ENCODE peak calls at places on chromosomes 5 and 9, in five cellular contexts. O is GM12878, B is H1, N is WTC11, T is HepG2. Y is an unnamed sample.
A peak's percentile ranks its signal among the peaks of the same experiment; 100 is the strongest.

GRCh38 chr5:59001154-59001553 is 418.3 kb downstream of the RAB3C start:
- DNase-seq in O (no peak), B (no peak), N (no peak), T (no peak), Y (no peak)

GRCh38 chr5:73617510-73618279 is 8.3 kb upstream of the ARHGEF28 start:
- DNase-seq in O (no peak), B (no peak), N (no peak), T (no peak), Y (no peak)

GRCh38 chr5:149224282-149224681 is 47.4 kb upstream of the AFAP1L1 start:
- DNase-seq in O (no peak), B (no peak), N (no peak), T (no peak), Y (no peak)

GRCh38 chr9:105401651-105402050 is 46.2 kb upstream of the FSD1L start:
- DNase-seq in O (no peak), B (no peak), N (no peak), T (no peak), Y (no peak)

GRCh38 chr5:112978836-112979235 is 2.2 kb downstream of the DCP2 start:
- DNase-seq in O (no peak), B (no peak), N (no peak), T (no peak), Y (no peak)

GRCh38 chr5:172533399-172534228 is 79.3 kb upstream of the SH3PXD2B start:
- DNase-seq in O (no peak), B (peak; percentile 32), N (no peak), T (no peak), Y (no peak)

GRCh38 chr9:38017149-38017884 is 51.7 kb downstream of the SHB start:
- DNase-seq in O (no peak), B (peak; percentile 80), N (peak; percentile 85), T (no peak), Y (no peak)

GRCh38 chr5:149299451-149300054 is 27.9 kb downstream of the AFAP1L1 start:
- DNase-seq in O (no peak), B (no peak), N (no peak), T (peak; percentile 59), Y (no peak)

GRCh38 chr5:176779537-176779936 is 30.8 kb upstream of the UNC5A start:
- DNase-seq in O (no peak), B (no peak), N (no peak), T (no peak), Y (no peak)

GRCh38 chr9:82680179-82680935 is 382.6 kb downstream of the RASEF start:
- DNase-seq in O (no peak), B (no peak), N (no peak), T (no peak), Y (no peak)

GRCh38 chr9:71690058-71690691 is 78.1 kb downstream of the CEMIP2 start:
- DNase-seq in O (no peak), B (no peak), N (no peak), T (no peak), Y (no peak)

GRCh38 chr9:98791147-98792095 is 4.9 kb downstream of the ANKS6 start:
- DNase-seq in O (no peak), B (peak; percentile 93), N (peak; percentile 86), T (peak; percentile 50), Y (peak; percentile 83)

GRCh38 chr5:120873083-120873482 is 409.0 kb downstream of the PRR16 start:
- DNase-seq in O (no peak), B (no peak), N (no peak), T (no peak), Y (no peak)

GRCh38 chr5:172600571-172600970 is 40.5 kb upstream of the NEURL1B start:
- DNase-seq in O (no peak), B (no peak), N (no peak), T (no peak), Y (no peak)

GRCh38 chr5:162096448-162096847 is 28.9 kb downstream of the GABRG2 start:
- DNase-seq in O (no peak), B (no peak), N (no peak), T (no peak), Y (no peak)

GRCh38 chr5:170747851-170748250 is 35.7 kb upstream of the GABRP start:
- DNase-seq in O (no peak), B (peak; percentile 77), N (peak; percentile 72), T (peak; percentile 15), Y (peak; percentile 66)

GRCh38 chr9:88996046-88997005 is 5.1 kb downstream of the S1PR3 start:
- DNase-seq in O (no peak), B (no peak), N (no peak), T (no peak), Y (no peak)

GRCh38 chr5:31161772-31162171 is 31.7 kb upstream of the CDH6 start:
- DNase-seq in O (no peak), B (no peak), N (no peak), T (peak; percentile 23), Y (no peak)

GRCh38 chr9:105067895-105068580 is 140.1 kb upstream of the ABCA1 start:
- DNase-seq in O (no peak), B (no peak), N (no peak), T (no peak), Y (no peak)

DNA sequence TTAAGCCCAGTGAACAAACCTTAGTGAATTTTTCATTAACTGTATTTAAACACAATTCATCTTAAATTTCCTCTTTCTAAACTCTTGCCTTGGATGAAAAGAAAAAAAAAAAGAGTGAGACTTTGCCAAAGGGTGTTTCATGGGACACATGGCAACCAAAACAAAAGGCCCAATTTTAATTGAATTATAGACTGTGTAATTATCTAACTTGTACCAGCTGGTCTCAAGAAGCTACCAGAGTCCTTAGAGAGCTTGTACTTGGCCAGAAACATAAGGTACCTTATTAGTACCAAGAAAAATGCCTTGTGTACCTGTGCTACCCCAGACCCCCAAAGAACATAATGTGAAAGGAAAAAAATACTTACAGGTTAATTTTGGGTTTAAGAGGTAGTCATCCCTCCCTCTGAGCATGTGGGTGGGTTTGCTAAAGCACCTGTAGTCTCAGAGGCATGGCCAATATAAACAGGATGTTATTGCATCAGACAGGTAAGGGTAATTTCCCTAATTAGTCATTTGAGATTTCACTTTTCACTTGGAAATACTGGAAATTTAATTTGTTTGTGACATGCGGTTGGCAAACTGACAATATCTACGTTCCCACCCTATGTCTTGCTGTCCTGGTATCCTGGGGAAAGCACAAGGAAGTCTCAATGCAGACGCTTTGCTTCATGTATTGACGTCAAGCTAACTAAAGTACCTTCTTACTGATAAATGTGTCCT is 90.1 kb downstream of the SNCAIP start:
- DNase-seq in O (no peak), B (no peak), N (no peak), T (no peak), Y (no peak)
- TF ChIP-seq SP1 in O (no peak), B (no peak), N (no peak), T (no peak), Y (no peak)

GRCh38 chr9:7570107-7570720 is 229.4 kb downstream of the DMAC1 start:
- DNase-seq in O (peak; percentile 30), B (peak; percentile 76), N (peak; percentile 70), T (peak; percentile 58), Y (peak; percentile 27)

GRCh38 chr9:7567687-7568086 is 231.9 kb downstream of the DMAC1 start:
- DNase-seq in O (no peak), B (no peak), N (no peak), T (no peak), Y (no peak)
- TF ChIP-seq SP1 in O (no peak), B (no peak), N (no peak), T (no peak), Y (no peak)

DNA sequence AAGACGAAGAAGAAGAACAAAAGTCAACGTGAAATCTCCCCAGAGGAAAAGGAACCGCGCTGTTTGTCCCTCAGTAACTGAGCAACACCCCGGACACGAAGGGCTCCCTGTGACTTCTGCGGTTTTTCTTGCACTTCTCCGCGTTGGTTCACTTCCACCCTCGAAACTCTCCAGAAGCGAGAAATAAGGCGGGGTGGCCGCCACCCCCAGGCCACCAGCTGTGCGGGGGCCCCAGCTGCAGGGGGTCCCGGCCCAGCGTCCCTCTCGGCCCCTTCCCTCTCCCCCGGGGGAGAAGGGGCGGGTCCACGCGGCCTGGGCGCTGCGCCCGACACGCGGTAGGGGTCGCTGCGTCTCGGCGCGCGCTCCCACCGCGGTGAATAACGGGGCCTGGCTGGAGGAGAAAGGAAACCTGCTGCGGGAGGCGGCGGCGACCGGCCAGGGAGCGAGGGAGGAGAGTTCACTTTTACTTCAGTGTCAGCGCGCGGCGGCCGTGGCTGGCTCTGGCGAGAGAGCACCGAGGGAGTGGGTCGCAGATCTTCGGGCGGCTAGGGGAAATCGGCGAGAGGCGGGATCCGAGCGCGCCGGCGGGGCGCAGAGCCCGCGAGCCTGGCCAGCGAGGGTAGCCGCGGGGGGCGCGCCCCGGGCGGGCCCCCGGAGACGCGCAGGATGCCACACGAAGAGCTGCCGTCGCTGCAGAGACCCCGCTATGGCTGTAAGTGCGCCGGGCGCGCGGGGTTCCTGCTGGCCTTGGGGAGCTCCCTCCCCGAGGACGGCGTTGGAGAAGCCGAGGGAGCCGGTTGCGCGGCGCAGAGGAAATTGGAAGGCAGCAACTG is at the start of gene IQGAP2:
- DNase-seq in O (no peak), B (peak; percentile 88), N (peak; percentile 79), T (peak; percentile 50), Y (peak; percentile 85)
- TF ChIP-seq SP1 in O (peak; percentile 34), B (no peak), N (peak; percentile 81), T (peak; percentile 91), Y (no peak)

GRCh38 chr9:127873886-127874285 is 3.6 kb downstream of the AK1 start:
- DNase-seq in O (no peak), B (no peak), N (no peak), T (no peak), Y (no peak)
- TF ChIP-seq SP1 in O (no peak), B (no peak), N (no peak), T (no peak), Y (no peak)

GRCh38 chr5:156631005-156631404 is 219.1 kb upstream of the PPP1R2B start:
- DNase-seq in O (no peak), B (no peak), N (no peak), T (no peak), Y (no peak)

GRCh38 chr5:156628421-156628820 is 221.7 kb upstream of the PPP1R2B start:
- DNase-seq in O (no peak), B (no peak), N (no peak), T (no peak), Y (no peak)

DNA sequence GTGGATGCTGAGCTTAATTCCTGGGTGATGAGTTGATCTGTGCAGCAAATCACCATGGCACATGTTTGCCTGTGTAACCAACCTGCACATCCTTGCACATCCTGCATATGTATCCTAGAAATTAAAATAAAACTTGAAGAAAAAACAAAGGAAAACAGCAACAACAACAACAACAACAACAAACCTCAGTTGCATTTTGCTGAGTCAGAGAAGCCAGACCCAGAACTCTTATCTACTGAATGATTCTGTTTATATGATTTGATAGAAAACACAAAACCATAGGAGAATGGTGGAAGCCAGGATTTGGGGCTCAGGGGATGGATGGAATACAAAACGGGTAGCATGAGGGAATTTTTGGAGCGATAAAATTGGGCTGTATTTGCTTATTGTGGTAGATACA is 215.8 kb upstream of the PPP1R2B start:
- DNase-seq in O (no peak), B (no peak), N (no peak), T (no peak), Y (no peak)
- TF ChIP-seq SP1 in O (no peak), B (no peak), N (no peak), T (no peak), Y (no peak)

GRCh38 chr9:109272745-109273144 is 48.1 kb downstream of the EPB41L4B start:
- DNase-seq in O (no peak), B (no peak), N (no peak), T (no peak), Y (no peak)

GRCh38 chr9:109272045-109272444 is 48.8 kb downstream of the EPB41L4B start:
- DNase-seq in O (no peak), B (no peak), N (no peak), T (no peak), Y (no peak)

GRCh38 chr9:109270441-109270840 is 50.4 kb downstream of the EPB41L4B start:
- DNase-seq in O (no peak), B (no peak), N (no peak), T (no peak), Y (no peak)

GRCh38 chr9:109269839-109270238 is 51.0 kb downstream of the EPB41L4B start:
- DNase-seq in O (no peak), B (no peak), N (no peak), T (no peak), Y (no peak)

GRCh38 chr9:109270971-109271900 is 49.6 kb downstream of the EPB41L4B start:
- DNase-seq in O (no peak), B (no peak), N (no peak), T (no peak), Y (no peak)
- TF ChIP-seq SP1 in O (no peak), B (no peak), N (no peak), T (no peak), Y (no peak)